ENCODE peak calls at places on chromosome 2, in nine cellular contexts. O is choroid plexus epithelial cell, J is H9, H is heart left ventricle, Q is IMR-90, D is WTC11, Y is cardiac muscle cell, N is OCI-LY7, X is fibroblast of the aortic adventitia. Z is an unnamed sample.

GRCh38 chr2:137910641-137911040 is 53.6 kb upstream of the HNMT start:
- DNase-seq in X (peak), D (no peak), H (no peak), Q (peak), J (no peak), N (peak), O (peak), Y (peak), Z (no peak)

GRCh38 chr2:44680424-44680971 is 261.0 kb upstream of the SIX3 start:
- DNase-seq in Y (no peak), N (no peak), J (peak), H (no peak), D (no peak), Q (no peak), O (no peak), X (no peak), Z (no peak)

GRCh38 chr2:29193111-29193510 is 77.9 kb downstream of the CLIP4 start:
- DNase-seq in J (no peak), Q (no peak), O (no peak), N (no peak), Y (no peak), D (no peak), X (no peak), H (no peak), Z (no peak)

GRCh38 chr2:20123871-20124594 is 72.6 kb upstream of the LAPTM4A start:
- DNase-seq in N (no peak), J (no peak), H (no peak), X (no peak), Q (no peak), O (no peak), D (no peak), Y (no peak), Z (no peak)

GRCh38 chr2:220533485-220533884 is 906.1 kb downstream of the SLC4A3 start:
- DNase-seq in O (peak), Y (peak), D (peak), X (no peak), H (no peak), N (no peak), Q (peak), J (peak), Z (peak)

GRCh38 chr2:237967463-237967871 is 653 bp downstream of the UBE2F start:
- DNase-seq in J (no peak), X (peak), D (peak), N (no peak), O (no peak), Q (no peak), H (peak), Y (peak), Z (peak)

GRCh38 chr2:108583903-108584520 is 49.7 kb downstream of the LIMS1 start:
- DNase-seq in X (peak), Q (peak), J (peak), D (peak), H (peak), Y (peak), O (peak), N (peak), Z (peak)

GRCh38 chr2:134973241-134974146 is 54.9 kb downstream of the CCNT2 start:
- DNase-seq in J (no peak), Y (no peak), H (no peak), D (no peak), X (no peak), Q (no peak), O (no peak), N (no peak), Z (no peak)

GRCh38 chr2:170031288-170031687 is 146.7 kb upstream of the MYO3B start:
- DNase-seq in D (no peak), X (no peak), O (no peak), H (no peak), Y (no peak), N (no peak), J (no peak), Q (no peak), Z (no peak)

GRCh38 chr2:73176205-73176880 is 26.0 kb upstream of the NOTO start:
- DNase-seq in H (no peak), J (peak), D (peak), O (peak), Y (peak), Q (no peak), X (no peak), N (no peak), Z (no peak)

GRCh38 chr2:125172181-125172580 is 1147.1 kb downstream of the CNTNAP5 start:
- DNase-seq in N (no peak), D (no peak), O (no peak), Q (no peak), J (no peak), Y (peak), H (no peak), X (peak), Z (no peak)

GRCh38 chr2:240429872-240430491 is 5.5 kb upstream of the GPC1 start:
- DNase-seq in D (peak), H (peak), Y (no peak), N (no peak), Q (no peak), X (no peak), O (no peak), J (peak), Z (peak)

GRCh38 chr2:104915107-104915793 is 61.3 kb downstream of the POU3F3 start:
- DNase-seq in D (no peak), J (no peak), O (no peak), Y (no peak), Q (no peak), N (no peak), X (no peak), H (no peak), Z (no peak)

GRCh38 chr2:235453605-235454151 is 40.2 kb upstream of the AGAP1 start:
- DNase-seq in Y (no peak), D (no peak), O (no peak), J (no peak), X (no peak), Q (no peak), H (no peak), N (no peak), Z (no peak)

GRCh38 chr2:96505231-96505889 is at the start of gene NEURL3:
- DNase-seq in J (no peak), Q (peak), X (peak), D (no peak), H (no peak), N (no peak), O (peak), Y (peak), Z (no peak)

GRCh38 chr2:55309441-55309840 is 40.4 kb upstream of the MTIF2 start:
- DNase-seq in D (no peak), O (peak), Q (peak), J (no peak), N (no peak), H (no peak), Y (peak), X (peak), Z (no peak)

GRCh38 chr2:10658914-10659257 is 30.9 kb downstream of the NOL10 start:
- DNase-seq in J (no peak), O (no peak), X (no peak), D (no peak), Q (peak), N (no peak), H (no peak), Y (no peak), Z (no peak)

GRCh38 chr2:64873472-64873924 is 115.7 kb upstream of the SLC1A4 start:
- DNase-seq in O (peak), Q (peak), D (peak), N (peak), X (peak), Y (peak), H (peak), J (peak), Z (peak)

GRCh38 chr2:29420999-29421856 is 306.0 kb downstream of the CLIP4 start:
- DNase-seq in O (peak), Q (peak), Y (peak), H (no peak), D (no peak), N (no peak), J (no peak), X (no peak), Z (no peak)

GRCh38 chr2:28821295-28821958 is 10.8 kb downstream of the SPDYA start:
- DNase-seq in H (peak), O (peak), X (peak), N (peak), D (peak), Y (peak), Q (peak), J (peak), Z (no peak)

GRCh38 chr2:234730066-234730640 is 221.7 kb upstream of the SH3BP4 start:
- DNase-seq in Y (no peak), H (no peak), N (no peak), D (peak), Q (no peak), X (no peak), O (no peak), J (no peak), Z (no peak)

GRCh38 chr2:112201706-112202430 is 53.0 kb downstream of the ZC3H8 start:
- DNase-seq in X (peak), J (no peak), Q (no peak), D (no peak), N (no peak), O (no peak), Y (peak), H (no peak), Z (no peak)

GRCh38 chr2:204491528-204491927 is 53.7 kb upstream of the PARD3B start:
- DNase-seq in N (no peak), Y (peak), Q (no peak), H (no peak), X (peak), O (peak), D (no peak), J (no peak), Z (no peak)

GRCh38 chr2:207338220-207338607 is 172.5 kb upstream of the KLF7 start:
- DNase-seq in X (no peak), O (no peak), Q (no peak), J (no peak), D (no peak), H (no peak), N (no peak), Y (no peak), Z (no peak)

GRCh38 chr2:239163306-239164070 is 237.3 kb downstream of the HDAC4 start:
- DNase-seq in N (no peak), X (no peak), O (no peak), Y (no peak), H (no peak), J (no peak), Q (no peak), D (peak), Z (peak)
- TF ChIP-seq CTCF in N (no peak), X (no peak), O (no peak), Y (no peak), H (no peak), J (no peak), Q (no peak), D (no peak), Z (no peak)

GRCh38 chr2:109670556-109671411 is 56.6 kb downstream of the SOWAHC start:
- DNase-seq in Y (no peak), J (no peak), H (no peak), X (no peak), D (no peak), O (no peak), N (no peak), Q (no peak), Z (no peak)
- TF ChIP-seq CTCF in Y (no peak), J (no peak), H (no peak), X (no peak), D (no peak), O (no peak), N (no peak), Q (no peak), Z (no peak)

GRCh38 chr2:174336403-174337336 is 1.9 kb downstream of the SP9 start:
- DNase-seq in D (peak), J (peak), Y (no peak), O (no peak), Q (no peak), H (no peak), N (peak), X (no peak), Z (peak)
- TF ChIP-seq CTCF in D (no peak), J (peak), Y (peak), O (no peak), Q (peak), H (no peak), N (peak), X (no peak), Z (no peak)

DNA sequence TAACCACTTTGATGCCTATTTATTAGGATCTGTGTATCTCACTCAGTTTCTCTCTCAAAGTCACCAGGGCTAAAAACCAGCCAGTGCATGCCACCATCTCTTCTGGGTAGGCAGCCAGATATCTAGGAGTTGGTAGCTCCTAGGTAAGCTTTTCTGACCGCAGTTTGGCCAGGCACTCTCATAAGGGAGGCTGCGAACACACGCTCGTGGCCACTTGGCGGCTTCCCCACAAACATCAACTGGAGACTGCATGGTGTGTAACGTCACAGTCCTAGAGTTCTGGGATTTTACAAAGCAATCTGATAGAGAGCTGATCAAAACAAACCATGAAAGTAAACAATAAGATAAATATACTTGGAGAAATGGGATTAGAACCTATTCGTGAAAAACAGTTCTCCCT is 424.3 kb upstream of the ACVR2A start:
- DNase-seq in Y (no peak), O (no peak), Q (no peak), D (peak), J (peak), N (no peak), H (no peak), X (no peak), Z (no peak)
- TF ChIP-seq CTCF in Y (no peak), O (no peak), Q (no peak), D (no peak), J (peak), N (no peak), H (no peak), X (no peak), Z (no peak)

GRCh38 chr2:143852748-143853147 is 667.2 kb downstream of the ZEB2 start:
- DNase-seq in J (peak), Y (no peak), N (peak), O (no peak), H (no peak), D (peak), X (no peak), Q (no peak), Z (peak)
- TF ChIP-seq CTCF in J (peak), Y (no peak), N (peak), O (no peak), H (no peak), D (no peak), X (no peak), Q (no peak), Z (no peak)

DNA sequence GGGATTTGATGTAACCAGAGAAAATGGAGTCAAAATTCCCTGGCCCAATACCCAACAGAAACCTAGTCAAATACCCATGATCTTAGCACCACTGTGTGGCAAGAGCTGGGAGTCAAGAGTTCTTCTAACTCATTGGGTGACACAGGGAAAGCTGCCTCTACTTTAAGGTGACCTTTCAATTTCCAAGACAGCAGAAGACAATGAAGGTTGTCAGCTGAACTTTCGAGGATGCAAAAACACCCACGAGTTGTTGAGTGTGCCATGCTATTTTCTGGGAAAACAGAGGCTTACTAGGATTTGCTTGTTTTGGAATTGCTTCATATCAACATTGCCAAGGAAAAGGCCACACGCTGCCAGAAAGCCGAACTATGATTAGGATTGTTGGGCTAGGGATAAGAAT is 61.6 kb upstream of the CYRIA start:
- DNase-seq in D (no peak), Y (peak), N (no peak), Q (peak), X (peak), J (no peak), O (peak), H (no peak), Z (no peak)
- TF ChIP-seq CTCF in D (no peak), Y (peak), N (peak), Q (peak), X (no peak), J (no peak), O (peak), H (no peak), Z (no peak)

DNA sequence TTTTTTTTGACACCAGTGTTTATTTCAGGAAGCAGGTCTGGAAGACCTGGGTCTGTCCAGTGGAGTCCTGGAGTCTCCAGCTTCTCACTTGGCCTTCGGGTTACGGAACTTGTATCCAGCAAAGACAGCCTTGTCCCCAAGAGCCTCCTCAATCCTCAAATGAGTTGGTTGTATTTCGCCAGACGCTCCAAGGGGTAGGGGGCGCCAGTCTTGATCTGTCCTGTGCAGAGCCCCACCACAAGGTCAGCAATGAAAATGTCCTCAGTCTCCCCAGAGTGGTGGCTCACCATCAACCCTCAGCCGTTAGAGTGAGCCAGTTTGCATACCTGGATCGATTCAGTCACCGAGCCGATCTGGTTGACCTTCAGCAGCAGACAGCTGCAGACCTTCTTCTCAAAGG is 21.9 kb downstream of the ASXL2 start:
- DNase-seq in X (no peak), H (no peak), D (peak), Y (no peak), N (no peak), O (no peak), Q (no peak), J (peak), Z (no peak)
- TF ChIP-seq CTCF in X (no peak), H (no peak), D (no peak), Y (no peak), N (peak), O (no peak), Q (no peak), J (peak), Z (no peak)

GRCh38 chr2:126644630-126645191 is 11.2 kb upstream of the GYPC start:
- DNase-seq in H (no peak), O (peak), D (no peak), Y (no peak), Q (no peak), X (peak), N (peak), J (no peak), Z (no peak)

GRCh38 chr2:126643972-126644371 is 12.0 kb upstream of the GYPC start:
- DNase-seq in N (no peak), Y (no peak), H (no peak), O (no peak), Q (no peak), J (no peak), X (no peak), D (no peak), Z (no peak)

GRCh38 chr2:126642031-126642430 is 13.9 kb upstream of the GYPC start:
- DNase-seq in J (no peak), D (no peak), H (no peak), N (no peak), Y (no peak), O (no peak), X (no peak), Q (no peak), Z (no peak)

GRCh38 chr2:126645211-126645618 is 10.7 kb upstream of the GYPC start:
- DNase-seq in N (no peak), J (no peak), Y (no peak), D (no peak), H (no peak), X (no peak), Q (no peak), O (no peak), Z (no peak)

GRCh38 chr2:126643431-126643830 is 12.5 kb upstream of the GYPC start:
- DNase-seq in J (peak), X (no peak), N (no peak), O (no peak), Y (no peak), Q (no peak), D (peak), H (no peak), Z (no peak)
- TF ChIP-seq CTCF in J (peak), X (no peak), N (no peak), O (no peak), Y (no peak), Q (no peak), D (no peak), H (no peak), Z (no peak)

DNA sequence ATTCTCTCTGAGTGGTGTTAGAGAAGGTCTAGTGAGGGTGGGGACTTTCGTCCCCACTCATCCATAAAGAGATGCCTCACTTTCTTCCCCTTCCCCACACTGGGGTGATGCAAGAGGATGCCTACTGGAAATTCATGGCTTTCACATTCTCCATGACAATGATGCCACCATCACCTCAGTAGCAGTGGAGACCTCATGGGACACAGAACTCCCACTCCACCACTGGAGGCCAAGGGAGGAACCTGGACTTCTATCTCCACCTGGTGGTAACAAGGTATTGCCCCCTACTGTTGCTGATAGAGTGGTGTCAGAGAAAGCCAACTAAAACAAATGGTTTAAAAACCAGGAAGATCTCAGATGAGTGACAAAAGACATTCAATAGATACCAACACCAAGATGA is 110.9 kb downstream of the INHBB start:
- DNase-seq in N (no peak), Y (no peak), D (no peak), Q (no peak), X (no peak), J (peak), O (no peak), H (no peak), Z (no peak)
- TF ChIP-seq CTCF in N (peak), Y (no peak), D (peak), Q (no peak), X (no peak), J (peak), O (no peak), H (no peak), Z (no peak)